ENCODE peak calls at places on chromosomes 1 and 21, in ten cellular contexts. Z is adrenal gland, G is heart right ventricle, A is cardiac muscle cell, B is ovary, R is fibroblast of pulmonary artery, I is NB4, D is HFF-Myc, N is uterus, Q is astrocyte of the cerebellum. K is an unnamed sample.

GRCh38 chr1:14616997-14617396 is 18.5 kb downstream of the KAZN start:
- DNase-seq in N (no peak), D (no peak), G (no peak), Q (no peak), Z (no peak), B (no peak), A (no peak), I (no peak), R (no peak), K (no peak)

GRCh38 chr1:108079550-108079949 is 114.6 kb upstream of the VAV3 start:
- DNase-seq in I (no peak), B (no peak), A (no peak), D (no peak), Z (no peak), N (no peak), G (no peak), Q (no peak), R (no peak), K (no peak)

GRCh38 chr1:88998716-88999115 is 6.3 kb upstream of the KYAT3 start:
- DNase-seq in D (peak), Q (peak), I (peak), N (no peak), A (peak), G (no peak), R (peak), Z (no peak), B (no peak), K (peak)

GRCh38 chr1:32066489-32066873 is 6.3 kb upstream of the TMEM39B start:
- DNase-seq in G (no peak), R (peak), B (peak), N (peak), A (peak), D (peak), Q (no peak), Z (peak), I (peak), K (peak)

GRCh38 chr1:1157914-1158710 is 15.6 kb upstream of the TTLL10 start:
- DNase-seq in I (peak), D (no peak), R (peak), Z (peak), G (peak), B (peak), N (peak), A (peak), Q (no peak), K (no peak)

GRCh38 chr21:45551316-45551715 is 9.1 kb upstream of the SLC19A1 start:
- DNase-seq in D (peak), Z (peak), G (no peak), N (no peak), I (peak), R (peak), B (no peak), A (peak), Q (no peak), K (peak)

GRCh38 chr1:94296018-94296417 is 58.6 kb upstream of the ARHGAP29 start:
- DNase-seq in G (no peak), N (peak), Q (peak), D (no peak), A (peak), B (no peak), I (no peak), R (peak), Z (peak), K (peak)

GRCh38 chr1:162168261-162168660 is 98.8 kb downstream of the NOS1AP start:
- DNase-seq in N (no peak), B (no peak), Q (no peak), D (no peak), G (no peak), R (no peak), I (no peak), A (no peak), Z (peak), K (peak)

GRCh38 chr1:182680901-182681300 is 3.5 kb downstream of the RGS8 start:
- DNase-seq in I (no peak), N (no peak), Z (no peak), G (no peak), D (no peak), B (no peak), R (no peak), Q (no peak), A (no peak), K (peak)

GRCh38 chr1:213162338-213162737 is 111.3 kb downstream of the RPS6KC1 start:
- DNase-seq in R (peak), Q (no peak), Z (peak), B (peak), G (no peak), D (no peak), N (peak), A (peak), I (no peak), K (peak)

GRCh38 chr1:239547987-239548386 is 161.6 kb downstream of the CHRM3 start:
- DNase-seq in I (no peak), G (no peak), A (peak), Q (no peak), Z (no peak), D (no peak), B (no peak), N (no peak), R (no peak), K (no peak)

GRCh38 chr1:25643962-25644361 is 27.4 kb downstream of the MAN1C1 start:
- DNase-seq in G (no peak), B (no peak), R (no peak), Q (no peak), Z (no peak), D (no peak), A (no peak), I (no peak), N (no peak), K (no peak)

GRCh38 chr1:33527934-33528333 is 55.5 kb downstream of the ZSCAN20 start:
- DNase-seq in G (no peak), N (no peak), Z (no peak), R (no peak), A (no peak), Q (no peak), I (no peak), D (no peak), B (no peak), K (no peak)

GRCh38 chr1:23369335-23370013 is at the start of gene ZNF436:
- DNase-seq in B (peak), I (peak), Z (peak), A (peak), N (peak), R (peak), D (no peak), Q (peak), G (peak), K (peak)

GRCh38 chr1:47487826-47488450 is 50.1 kb downstream of the FOXD2 start:
- DNase-seq in I (no peak), N (no peak), Z (peak), B (no peak), R (no peak), G (no peak), D (no peak), Q (no peak), A (no peak), K (no peak)

GRCh38 chr1:158329807-158330206 is 1.5 kb downstream of the CD1B start:
- DNase-seq in D (no peak), Z (no peak), Q (no peak), N (no peak), G (no peak), B (no peak), R (peak), A (peak), I (peak), K (peak)

GRCh38 chr1:86731416-86731815 is 27.0 kb downstream of the SH3GLB1 start:
- DNase-seq in Q (no peak), I (no peak), N (no peak), D (no peak), A (no peak), Z (no peak), R (no peak), B (no peak), G (no peak), K (no peak)

GRCh38 chr1:10402729-10403274 is 3.9 kb downstream of the PGD start:
- DNase-seq in Q (peak), A (no peak), G (no peak), N (no peak), I (no peak), B (no peak), Z (no peak), D (no peak), R (peak), K (no peak)

GRCh38 chr21:45636921-45637646 is 6.4 kb upstream of the PCBP3 start:
- DNase-seq in B (no peak), N (no peak), I (no peak), G (no peak), R (no peak), A (no peak), D (no peak), Q (no peak), Z (no peak), K (no peak)

GRCh38 chr1:57572016-57572415 is 148.2 kb upstream of the DAB1 start:
- DNase-seq in N (no peak), D (no peak), B (no peak), I (no peak), Q (no peak), A (no peak), R (no peak), G (no peak), Z (no peak), K (no peak)

GRCh38 chr1:15141933-15142647 is 11.5 kb upstream of the TMEM51 start:
- DNase-seq in N (no peak), R (peak), D (peak), B (no peak), I (no peak), A (peak), G (peak), Z (peak), Q (peak), K (peak)

GRCh38 chr1:77688939-77689338 is 6.5 kb upstream of the ZZZ3 start:
- DNase-seq in N (no peak), Z (no peak), R (no peak), A (no peak), I (no peak), G (no peak), Q (no peak), B (no peak), D (no peak), K (no peak)
- H3K4me3 ChIP-seq in N (no peak), Z (no peak), R (no peak), A (no peak), I (no peak), G (no peak), Q (no peak), B (no peak), D (no peak), K (no peak)

GRCh38 chr21:43658094-43658725 is 1.1 kb downstream of the HSF2BP start:
- DNase-seq in R (no peak), Z (no peak), I (no peak), D (no peak), G (no peak), N (no peak), Q (no peak), B (peak), A (no peak), K (no peak)

GRCh38 chr21:43658769-43659135 is 536 bp downstream of the HSF2BP start:
- DNase-seq in I (no peak), N (no peak), Z (peak), R (no peak), Q (no peak), B (peak), G (peak), A (no peak), D (no peak), K (no peak)

GRCh38 chr21:43657355-43658093 is 1.8 kb downstream of the HSF2BP start:
- DNase-seq in A (peak), I (no peak), N (no peak), B (peak), G (peak), D (no peak), R (no peak), Z (no peak), Q (no peak), K (no peak)

GRCh38 chr21:43662286-43662685 is 2.9 kb downstream of the RRP1B start:
- DNase-seq in Q (no peak), I (no peak), R (no peak), D (no peak), A (no peak), Z (no peak), G (no peak), B (no peak), N (no peak), K (no peak)

DNA sequence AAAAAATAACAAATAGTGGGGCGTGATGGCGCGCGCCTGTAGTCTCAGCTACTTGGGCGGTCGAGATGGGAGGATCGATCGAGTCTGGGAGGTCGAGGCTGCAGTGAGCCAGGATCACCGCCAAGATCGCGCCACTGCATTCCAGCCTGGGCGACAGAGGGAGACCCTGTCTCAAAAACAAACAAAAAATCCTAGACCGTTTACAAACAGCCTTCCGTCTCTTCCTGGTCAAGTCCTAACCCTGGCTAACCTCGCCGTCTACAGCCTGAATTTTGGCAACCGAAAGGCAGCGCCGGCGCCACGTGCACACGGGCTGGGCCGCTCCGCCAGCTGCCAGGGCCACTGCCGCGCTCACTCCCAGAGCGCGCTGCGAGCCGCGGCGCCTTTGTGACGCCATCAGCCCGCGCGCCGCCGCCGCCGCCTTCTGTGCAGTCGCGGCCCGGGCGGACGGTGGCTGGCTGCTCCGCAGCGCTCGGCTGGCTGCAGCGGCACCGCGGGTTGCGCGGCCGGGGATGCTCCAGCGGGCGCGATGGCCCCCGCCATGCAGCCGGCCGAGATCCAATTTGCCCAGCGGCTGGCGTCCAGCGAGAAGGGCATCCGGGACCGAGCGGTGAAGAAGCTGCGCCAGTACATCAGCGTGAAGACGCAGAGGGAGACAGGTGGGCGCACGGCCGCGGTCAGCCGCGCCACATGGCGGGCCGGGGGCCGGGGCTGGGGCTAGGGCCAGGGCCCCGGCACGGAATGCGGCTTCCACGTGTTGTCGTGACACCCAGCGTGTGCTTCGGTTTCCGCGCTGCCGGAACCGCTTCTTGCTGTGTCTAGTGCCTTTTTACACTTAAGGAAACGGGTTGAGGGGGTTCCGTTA is at the start of the genes HSF2BP and RRP1B:
- DNase-seq in R (peak), G (peak), N (peak), Z (peak), A (peak), I (peak), Q (peak), D (peak), B (peak), K (peak)
- TF ChIP-seq CTCF in R (no peak), G (no peak), N (no peak), Z (no peak), A (no peak), I (no peak), Q (no peak), D (no peak), B (no peak), K (peak)

GRCh38 chr1:247857069-247857985 is at the start of gene TRIM58:
- DNase-seq in D (no peak), Q (no peak), B (no peak), I (peak), R (peak), G (no peak), Z (no peak), N (peak), A (no peak), K (no peak)
- H3K4me3 ChIP-seq in D (no peak), Q (peak), B (peak), I (peak), R (peak), G (peak), Z (peak), N (no peak), A (peak), K (no peak)

GRCh38 chr1:163535807-163536206 is 214.1 kb downstream of the NUF2 start:
- DNase-seq in N (no peak), R (peak), G (no peak), D (peak), I (peak), Z (no peak), B (no peak), A (peak), Q (peak), K (peak)
- TF ChIP-seq CTCF in N (peak), R (peak), G (peak), D (peak), I (no peak), Z (peak), B (no peak), A (peak), Q (peak), K (peak)

GRCh38 chr1:71071720-71072119 is 9.1 kb downstream of the ZRANB2 start:
- DNase-seq in A (no peak), N (no peak), D (no peak), G (no peak), B (no peak), R (no peak), Z (no peak), Q (no peak), I (no peak), K (no peak)
- H3K4me3 ChIP-seq in A (no peak), N (no peak), D (no peak), G (no peak), B (no peak), R (no peak), Z (no peak), Q (no peak), I (no peak), K (no peak)

GRCh38 chr21:38804617-38805281 is 980 bp upstream of the ETS2 start:
- DNase-seq in G (peak), Z (peak), Q (no peak), B (peak), R (no peak), N (peak), A (peak), D (no peak), I (peak), K (peak)

GRCh38 chr21:38806942-38807284 is 1.2 kb downstream of the ETS2 start:
- DNase-seq in A (no peak), I (no peak), Z (no peak), R (no peak), Q (no peak), N (no peak), D (no peak), B (no peak), G (no peak), K (no peak)

GRCh38 chr21:38805282-38806152 is at the start of gene ETS2:
- DNase-seq in N (peak), G (peak), D (peak), Q (peak), A (peak), B (peak), I (peak), Z (peak), R (peak), K (peak)

GRCh38 chr21:38807481-38807880 is 1.8 kb downstream of the ETS2 start:
- DNase-seq in D (no peak), I (no peak), R (no peak), Z (no peak), B (no peak), N (no peak), Q (no peak), G (no peak), A (no peak), K (no peak)

GRCh38 chr21:38806153-38806941 is 618 bp downstream of the ETS2 start:
- DNase-seq in R (no peak), I (peak), A (no peak), B (peak), Z (no peak), Q (no peak), G (peak), N (no peak), D (no peak), K (no peak)
- TF ChIP-seq CTCF in R (no peak), I (no peak), A (peak), B (no peak), Z (no peak), Q (peak), G (no peak), N (no peak), D (no peak), K (no peak)